ENCODE peak calls at places on chromosomes 4 and X, in seven cellular contexts. H is IMR-90, P is trophoblast cell, I is H9, Z is neuronal stem cell, X is mesendoderm, B is H1. S is an unnamed sample.

GRCh38 chr4:126445596-126445995 is 1130.8 kb downstream of the FAT4 start:
- DNase-seq in I (no peak), P (no peak), B (no peak), H (peak; percentile 46), Z (no peak), X (no peak), S (no peak)

GRCh38 chrX:10467793-10468192 is 152.6 kb downstream of the MID1 start:
- DNase-seq in B (no peak), X (no peak), H (peak; percentile 54), P (no peak), Z (no peak), I (no peak), S (peak; percentile 45)

GRCh38 chr4:79227896-79228295 is 98.0 kb downstream of the NAA11 start:
- DNase-seq in P (no peak), Z (no peak), I (no peak), B (no peak), X (no peak), H (no peak), S (no peak)

GRCh38 chr4:53647547-53647946 is 56.3 kb upstream of the LNX1 start:
- DNase-seq in P (peak; percentile 30), B (no peak), I (no peak), Z (no peak), H (no peak), X (no peak), S (no peak)

GRCh38 chr4:55634417-55635128 is 1.5 kb downstream of the NMU start:
- DNase-seq in H (no peak), X (peak; percentile 26), I (no peak), Z (no peak), B (no peak), P (no peak), S (no peak)

GRCh38 chrX:37672563-37672962 is 13.0 kb upstream of the XK start:
- DNase-seq in X (no peak), I (no peak), P (no peak), B (no peak), Z (no peak), H (no peak), S (no peak)

GRCh38 chr4:174134361-174134760 is 149.1 kb downstream of the FBXO8 start:
- DNase-seq in Z (no peak), X (no peak), P (no peak), I (no peak), B (no peak), H (no peak), S (no peak)

GRCh38 chr4:110306363-110306762 is 107.9 kb upstream of the ELOVL6 start:
- DNase-seq in B (no peak), I (no peak), X (no peak), P (no peak), Z (no peak), H (no peak), S (no peak)

GRCh38 chr4:110062166-110062565 is 136.2 kb downstream of the ELOVL6 start:
- DNase-seq in H (no peak), P (no peak), Z (no peak), I (no peak), B (no peak), X (no peak), S (no peak)

GRCh38 chr4:175657571-175657970 is 154.5 kb downstream of the GPM6A start:
- DNase-seq in H (no peak), P (peak; percentile 52), B (no peak), X (no peak), I (no peak), Z (no peak), S (no peak)

GRCh38 chr4:133146574-133147198 is 2.4 kb upstream of the PCDH10 start:
- DNase-seq in I (peak; percentile 82), Z (peak; percentile 69), B (no peak), H (peak; percentile 40), X (peak; percentile 93), P (peak; percentile 60), S (peak; percentile 77)

GRCh38 chr4:99047710-99048109 is 40.9 kb downstream of the ADH5 start:
- DNase-seq in B (no peak), I (no peak), X (no peak), Z (no peak), H (no peak), P (no peak), S (no peak)

GRCh38 chrX:108447303-108447702 is 7.7 kb downstream of the COL4A5 start:
- DNase-seq in P (no peak), H (peak; percentile 16), Z (no peak), B (no peak), I (no peak), X (no peak), S (peak; percentile 35)

GRCh38 chr4:184192933-184193332 is 24.7 kb downstream of the ENPP6 start:
- DNase-seq in Z (no peak), P (no peak), H (no peak), X (no peak), I (no peak), B (no peak), S (no peak)

GRCh38 chrX:19758536-19758935 is 128.9 kb downstream of the SH3KBP1 start:
- DNase-seq in P (peak; percentile 63), I (no peak), H (no peak), Z (no peak), X (peak; percentile 36), B (no peak), S (no peak)

GRCh38 chrX:698246-698645 is 67.7 kb downstream of the SHOX start:
- DNase-seq in I (no peak), P (peak; percentile 2), Z (no peak), X (no peak), B (no peak), H (no peak), S (no peak)

GRCh38 chr4:122480023-122480422 is 23.5 kb upstream of the IL2 start:
- DNase-seq in H (peak; percentile 44), P (no peak), Z (no peak), X (peak; percentile 62), B (no peak), I (no peak), S (peak; percentile 63)

GRCh38 chr4:162497564-162498167 is 333.9 kb upstream of the FSTL5 start:
- DNase-seq in I (no peak), X (peak; percentile 19), B (no peak), Z (peak; percentile 24), P (peak; percentile 75), H (peak; percentile 42), S (peak; percentile 57)

GRCh38 chrX:117990438-117990837 is 126.2 kb downstream of the KLHL13 start:
- DNase-seq in X (no peak), Z (no peak), I (no peak), H (peak; percentile 88), B (no peak), P (no peak), S (no peak)

DNA sequence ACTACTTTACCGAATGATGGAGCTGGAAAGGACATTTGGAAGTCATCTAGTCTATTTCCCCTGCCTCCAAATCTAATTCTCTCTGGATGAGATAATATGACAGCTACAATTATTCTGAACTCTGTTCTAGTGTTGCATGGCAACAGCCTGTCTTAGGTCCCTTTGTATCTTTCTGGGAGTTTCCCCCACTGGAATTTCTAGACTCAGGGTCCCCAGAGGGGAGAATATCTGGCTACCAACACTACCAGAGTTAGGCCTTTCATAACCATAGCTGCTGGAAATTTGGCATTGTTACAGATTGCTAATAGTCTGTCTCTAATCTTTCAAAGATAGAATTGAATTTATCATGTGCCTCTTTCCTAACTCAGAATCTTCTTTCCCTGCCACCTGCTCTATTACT is 4.5 kb downstream of the MSN start:
- DNase-seq in Z (no peak), I (no peak), B (no peak), X (no peak), H (no peak), P (no peak), S (peak; percentile 33)
- H3K79me1 ChIP-seq in Z (peaks cover 3% of the 10 kb centered on the region), I (no peaks in the 10 kb centered on the region), B (peaks cover 4% of the 10 kb centered on the region), X (peaks cover 2% of the 10 kb centered on the region), H (no peaks in the 10 kb centered on the region), P (peaks cover 10% of the 10 kb centered on the region), S (no peaks in the 10 kb centered on the region)

GRCh38 chr4:128449251-128449650 is 161.6 kb upstream of the PGRMC2 start:
- DNase-seq in Z (no peak), I (no peak), X (no peak), H (no peak), B (no peak), P (peak; percentile 42), S (no peak)

GRCh38 chr4:128452415-128452814 is 164.8 kb upstream of the PGRMC2 start:
- DNase-seq in H (no peak), B (no peak), P (no peak), I (no peak), X (no peak), Z (no peak), S (no peak)

GRCh38 chr4:128454281-128455075 is 166.9 kb upstream of the PGRMC2 start:
- DNase-seq in X (peak; percentile 95), Z (peak; percentile 59), I (peak; percentile 85), P (peak; percentile 94), H (peak; percentile 97), B (peak; percentile 73), S (peak; percentile 94)

GRCh38 chr4:128451270-128451905 is 163.8 kb upstream of the PGRMC2 start:
- DNase-seq in P (no peak), B (no peak), I (no peak), Z (no peak), X (no peak), H (no peak), S (no peak)

DNA sequence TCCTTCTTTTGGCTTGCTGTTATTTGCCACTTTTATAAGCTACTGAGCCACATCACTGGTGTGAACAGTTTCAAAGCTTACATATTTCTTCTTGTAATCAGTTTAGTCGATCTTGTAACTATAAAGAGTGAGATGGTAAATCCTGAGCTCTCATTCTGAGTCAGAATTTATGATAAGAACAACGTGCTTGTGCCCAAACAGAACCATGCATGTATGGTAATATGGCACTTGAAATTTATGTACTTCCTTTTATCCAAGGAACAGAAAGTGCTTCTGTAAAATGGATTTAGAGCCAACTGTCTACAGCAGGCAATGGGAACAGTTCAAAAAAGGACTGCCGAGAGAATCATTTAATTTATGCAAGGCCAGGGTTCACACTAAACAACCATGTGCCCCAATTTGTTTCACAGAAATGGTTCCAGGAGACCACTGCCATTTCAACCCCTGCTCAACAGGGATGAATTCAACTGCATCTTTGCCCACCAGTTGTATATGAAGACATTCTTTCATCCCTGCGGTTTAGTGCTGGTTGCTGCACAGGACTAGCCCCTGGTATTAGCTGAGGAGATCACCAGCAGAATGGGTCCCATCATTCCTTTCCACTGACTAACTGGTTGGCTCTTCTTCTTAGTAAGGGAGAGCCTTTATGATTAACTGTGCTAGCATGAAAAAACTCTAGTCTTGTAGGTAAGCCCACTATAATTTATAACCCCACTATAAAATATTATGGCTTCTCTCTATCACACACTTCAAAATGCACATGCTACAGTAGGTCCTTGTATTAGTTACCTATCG is 162.9 kb upstream of the PGRMC2 start:
- DNase-seq in H (peak; percentile 26), X (no peak), P (peak; percentile 76), Z (no peak), I (no peak), B (no peak), S (no peak)
- H3K79me1 ChIP-seq in H (no peaks in the 10 kb centered on the region), X (no peaks in the 10 kb centered on the region), P (peaks cover 4% of the 10 kb centered on the region), Z (no peaks in the 10 kb centered on the region), I (no peaks in the 10 kb centered on the region), B (no peaks in the 10 kb centered on the region), S (peaks cover 7% of the 10 kb centered on the region)

DNA sequence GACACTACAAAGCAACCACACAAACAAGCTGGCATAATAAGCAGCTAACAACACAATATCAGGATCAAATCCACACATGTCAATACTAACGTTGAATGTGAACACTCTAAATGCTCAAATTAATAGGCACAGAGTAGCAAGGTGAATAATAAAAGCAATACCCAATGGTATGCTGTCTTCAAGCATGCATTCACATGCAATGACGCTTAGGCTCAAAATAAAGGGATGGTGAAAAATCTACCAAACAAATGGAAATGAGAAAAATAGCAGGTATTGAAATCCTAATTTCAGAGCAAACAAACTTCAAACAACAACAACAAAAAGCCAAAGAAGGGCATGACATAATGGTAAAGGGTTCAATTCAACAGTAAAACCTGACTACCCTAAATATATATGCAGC is 74.0 kb upstream of the FAM47B start:
- DNase-seq in X (no peak), H (no peak), P (no peak), B (no peak), I (no peak), Z (no peak), S (no peak)
- H3K79me1 ChIP-seq in X (no peaks in the 10 kb centered on the region), H (no peaks in the 10 kb centered on the region), P (no peaks in the 10 kb centered on the region), B (no peaks in the 10 kb centered on the region), I (no peaks in the 10 kb centered on the region), Z (no peaks in the 10 kb centered on the region), S (no peaks in the 10 kb centered on the region)

GRCh38 chrX:143306991-143307965 is 210.0 kb downstream of the SPANXN3 start:
- DNase-seq in I (no peak), Z (no peak), X (no peak), B (no peak), P (peak; percentile 14), H (no peak), S (no peak)
- H3K79me1 ChIP-seq in I (no peaks in the 10 kb centered on the region), Z (no peaks in the 10 kb centered on the region), X (no peaks in the 10 kb centered on the region), B (no peaks in the 10 kb centered on the region), P (no peaks in the 10 kb centered on the region), H (no peaks in the 10 kb centered on the region), S (no peaks in the 10 kb centered on the region)